ENCODE peak calls at places on chromosomes 13 and 19, in five cellular contexts. F is heart right ventricle; K is activated CD8-positive, alpha-beta T cell treated with anti-CD3 and anti-CD28 coated beads for 36 hours; E is cardiac fibroblast; I is B cell. V is an unnamed sample.

GRCh38 chr13:73464758-73465628 is 406.2 kb downstream of the KLF5 start:
- DNase-seq in I (no peak), K (no peak), E (no peak), F (no peak), V (no peak)

GRCh38 chr13:75357576-75358295 is 124.2 kb downstream of the TBC1D4 start:
- DNase-seq in E (peak; percentile 70), I (peak; percentile 49), F (no peak), K (peak; percentile 69), V (peak; percentile 66)

GRCh38 chr13:36131931-36132297 is 732 bp upstream of the DCLK1 start:
- DNase-seq in I (no peak), F (peak; percentile 65), E (peak; percentile 51), K (no peak), V (no peak)

GRCh38 chr13:95604534-95604915 is 40.0 kb downstream of the DZIP1 start:
- DNase-seq in E (no peak), K (no peak), F (no peak), I (no peak), V (no peak)

GRCh38 chr13:24290280-24290932 is 19.0 kb upstream of the C1QTNF9 start:
- DNase-seq in F (no peak), I (no peak), E (no peak), K (no peak), V (no peak)

GRCh38 chr13:85303630-85304029 is 495.6 kb downstream of the SLITRK6 start:
- DNase-seq in I (no peak), F (no peak), K (no peak), E (no peak), V (no peak)

GRCh38 chr13:99500839-99501134 is 485 bp upstream of the TM9SF2 start:
- DNase-seq in F (no peak), K (no peak), E (no peak), I (no peak), V (no peak)

GRCh38 chr19:49475995-49476880 is 2.2 kb downstream of the FLT3LG start:
- DNase-seq in F (peak; percentile 52), I (peak; percentile 50), E (peak; percentile 52), K (peak; percentile 91), V (no peak)

GRCh38 chr13:112702341-112702982 is 12.6 kb downstream of the ATP11A start:
- DNase-seq in F (no peak), I (no peak), E (no peak), K (no peak), V (no peak)

DNA sequence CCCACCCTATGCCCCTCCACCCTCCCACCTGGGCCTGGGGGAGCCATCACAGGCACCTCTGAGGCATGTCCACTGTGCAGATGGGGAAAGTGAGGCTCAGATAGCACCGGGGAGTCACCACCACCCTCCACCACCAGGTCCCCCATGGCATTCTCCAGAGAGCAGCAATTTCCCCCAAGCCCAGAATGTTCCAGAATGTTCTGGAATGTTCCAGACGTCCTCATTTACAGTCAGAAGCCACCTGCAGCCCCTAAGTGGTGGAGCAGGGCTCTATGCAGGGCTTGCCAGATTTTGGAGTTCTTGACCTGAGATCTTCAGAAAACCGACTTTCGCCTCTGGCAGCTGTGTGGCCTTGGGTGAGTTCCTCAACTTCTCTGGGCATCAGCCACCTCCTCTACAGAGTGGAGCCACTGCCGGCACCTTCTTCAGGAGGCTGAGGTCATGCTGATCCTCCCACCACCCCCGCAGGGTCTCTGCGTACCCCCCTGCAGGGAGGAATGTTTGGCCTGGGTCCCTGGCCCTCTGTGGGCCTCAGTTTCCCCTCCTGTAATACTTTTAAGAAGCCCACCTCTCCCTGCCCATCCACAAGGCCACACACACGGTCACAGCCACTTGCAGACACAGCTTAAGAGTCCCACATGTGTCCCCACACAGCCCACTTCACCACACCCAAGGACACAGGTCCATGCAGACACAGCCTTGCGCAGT is 6.2 kb downstream of the FUT5 start:
- DNase-seq in K (no peak), I (no peak), F (no peak), E (no peak), V (no peak)
- TF ChIP-seq CTCF in K (no peak), I (no peak), F (no peak), E (no peak), V (no peak)

DNA sequence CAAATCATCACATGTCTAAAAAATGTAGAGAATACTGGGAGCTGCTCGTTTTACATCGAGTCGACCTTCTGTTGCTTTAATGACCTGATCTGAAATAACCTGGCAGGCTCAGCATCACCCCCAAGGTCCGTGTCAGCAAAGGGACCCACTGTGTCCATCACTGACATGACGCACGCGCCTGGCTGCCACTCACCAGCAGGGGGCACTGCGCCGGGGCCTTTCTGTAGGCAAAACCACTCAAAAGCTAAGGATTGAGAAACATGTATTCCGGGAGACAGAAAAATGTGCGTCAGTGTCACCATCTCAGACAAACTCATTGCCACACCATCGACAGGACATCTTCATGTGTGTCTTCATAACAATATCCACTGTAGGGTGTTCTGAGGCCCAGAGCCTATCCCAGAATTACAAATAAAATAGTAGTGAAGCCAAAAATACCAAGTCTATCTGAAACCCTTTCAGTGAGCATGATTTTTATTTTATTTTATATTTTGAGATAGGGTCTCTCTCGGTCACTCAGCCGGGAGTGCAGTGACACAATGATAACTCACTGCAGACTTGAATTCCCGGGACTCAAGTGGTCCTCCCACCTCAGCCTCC is 130.3 kb upstream of the LSM14A start:
- DNase-seq in I (peak; percentile 59), K (peak; percentile 88), F (peak; percentile 68), E (peak; percentile 38), V (peak; percentile 66)
- TF ChIP-seq CTCF in I (peak; percentile 77), K (peak; percentile 97), F (peak; percentile 68), E (peak; percentile 95), V (peak; percentile 90)

GRCh38 chr19:1223018-1223855 is 14.6 kb downstream of the CBARP start:
- DNase-seq in F (no peak), I (peak; percentile 57), E (peak; percentile 51), K (peak; percentile 62), V (peak; percentile 83)
- TF ChIP-seq CTCF in F (no peak), I (no peak), E (peak; percentile 53), K (peak; percentile 39), V (peak; percentile 58)

GRCh38 chr13:81051873-81052272 is 710.9 kb upstream of the SPRY2 start:
- DNase-seq in K (no peak), F (no peak), I (no peak), E (peak; percentile 17), V (no peak)
- TF ChIP-seq CTCF in K (no peak), F (no peak), I (no peak), E (peak; percentile 31), V (no peak)

GRCh38 chr13:32021785-32022184 is 9.8 kb upstream of the FRY start:
- DNase-seq in F (no peak), I (no peak), E (no peak), K (no peak), V (no peak)

GRCh38 chr13:32022292-32022691 is 9.3 kb upstream of the FRY start:
- DNase-seq in K (no peak), E (no peak), I (no peak), F (peak; percentile 18), V (no peak)

GRCh38 chr13:32023096-32023495 is 8.5 kb upstream of the FRY start:
- DNase-seq in K (no peak), I (no peak), F (no peak), E (no peak), V (no peak)

GRCh38 chr13:32024750-32025149 is 6.8 kb upstream of the FRY start:
- DNase-seq in K (no peak), F (no peak), I (no peak), E (no peak), V (no peak)

GRCh38 chr13:32023698-32024097 is 7.9 kb upstream of the FRY start:
- DNase-seq in F (no peak), I (no peak), K (no peak), E (no peak), V (no peak)
- TF ChIP-seq CTCF in F (no peak), I (no peak), K (no peak), E (peak; percentile 27), V (no peak)

DNA sequence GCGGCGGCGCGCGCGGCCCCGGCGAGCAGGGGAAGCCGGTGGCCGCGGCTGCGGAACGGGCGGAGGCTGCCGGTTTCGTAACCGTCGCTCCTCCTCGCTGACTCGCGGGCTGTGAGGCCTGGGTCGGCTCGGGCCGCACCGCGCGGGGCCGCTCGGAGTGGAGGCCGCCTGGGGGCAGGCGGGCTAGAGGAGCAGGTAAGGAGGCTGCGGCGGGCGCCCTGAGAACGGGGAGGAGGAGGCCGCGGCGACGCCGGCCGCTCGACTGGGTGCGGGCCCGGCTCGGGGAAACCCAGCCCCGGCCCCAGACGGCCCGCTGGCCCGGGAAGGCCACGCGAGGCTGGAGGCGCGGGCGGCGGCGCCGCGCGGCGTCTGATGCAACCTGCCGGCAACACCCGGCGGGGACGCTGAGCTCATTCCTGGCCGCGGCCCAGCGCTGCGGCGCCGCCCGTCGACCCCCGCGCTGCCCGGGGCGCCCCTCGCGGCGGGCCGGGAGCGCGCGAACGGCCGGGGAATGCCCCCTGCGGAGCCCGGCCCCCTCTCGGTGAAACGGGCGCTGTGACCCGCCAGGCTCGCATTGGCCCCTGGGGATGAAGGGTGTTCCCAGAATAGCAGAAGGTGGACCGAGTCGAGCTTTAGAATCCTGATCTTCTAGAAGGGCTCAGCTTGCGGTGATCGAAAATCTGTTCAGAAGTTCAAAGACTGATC is at the start of gene CEBPG:
- DNase-seq in F (peak; percentile 64), K (peak; percentile 58), E (peak; percentile 72), I (no peak), V (peak; percentile 87)
- TF ChIP-seq CTCF in F (no peak), K (peak; percentile 24), E (no peak), I (peak; percentile 22), V (peak; percentile 14)

DNA sequence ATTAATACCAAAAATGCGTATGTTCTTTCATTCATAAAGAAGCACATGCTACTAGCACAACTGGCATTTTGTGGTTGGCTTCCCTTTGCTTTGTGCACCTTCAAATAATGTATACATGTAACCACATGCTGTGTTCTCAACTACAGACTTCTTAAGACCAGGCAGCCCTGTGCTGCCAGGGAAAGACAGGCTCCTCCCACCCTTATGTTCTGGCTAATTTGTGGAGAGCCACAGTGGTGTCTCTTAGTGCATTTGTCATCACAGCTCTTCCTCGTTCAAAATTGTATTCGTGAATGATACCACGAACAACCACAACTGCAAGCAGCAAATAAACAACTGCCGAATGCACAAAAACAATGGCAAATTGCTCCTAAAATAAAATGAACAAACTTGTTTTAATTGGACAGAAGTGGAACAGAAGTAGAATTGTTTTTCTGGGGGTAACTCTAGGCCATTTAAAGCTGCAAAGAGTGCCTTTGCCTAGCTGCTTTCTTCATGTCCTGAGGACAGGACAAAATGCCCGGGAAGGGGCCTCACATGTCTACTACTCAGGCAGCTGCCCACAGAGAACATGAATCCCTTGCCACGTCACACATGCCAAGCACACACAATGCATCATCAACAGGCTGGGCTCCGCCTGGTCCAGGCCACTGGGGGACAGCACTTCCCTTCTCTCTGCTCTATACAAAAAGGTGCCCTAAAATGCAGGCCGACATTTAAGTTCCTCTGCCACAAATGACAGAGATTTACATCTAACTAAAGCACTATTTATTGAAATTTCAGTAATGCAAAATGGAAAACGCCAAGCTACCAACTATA is 21.7 kb downstream of the IRS2 start:
- DNase-seq in I (no peak), K (peak; percentile 61), F (no peak), E (no peak), V (no peak)
- TF ChIP-seq CTCF in I (no peak), K (no peak), F (no peak), E (peak; percentile 23), V (no peak)